ENCODE peak calls at places on chromosomes 11 and 22, in six cellular contexts. B is smooth muscle cell of the brain vasculature, T is T-helper 9 cell, N is HTR-8/SVneo, U is midbrain, E is KG1. P is an unnamed sample.

GRCh38 chr11:80297808-80298460 is 857.1 kb upstream of the TENM4 start:
- DNase-seq in B (peak), T (no peak), N (peak), U (no peak), E (no peak), P (peak)

GRCh38 chr11:28107331-28107725 is 628 bp downstream of the KIF18A start:
- DNase-seq in B (no peak), T (no peak), N (peak), U (no peak), E (no peak), P (no peak)

GRCh38 chr11:130094614-130095013 is 24.9 kb downstream of the APLP2 start:
- DNase-seq in B (no peak), T (no peak), N (no peak), U (peak), E (no peak), P (no peak)

GRCh38 chr11:104623518-104623917 is 274.7 kb downstream of the CASP12 start:
- DNase-seq in B (no peak), T (no peak), N (peak), U (no peak), E (no peak), P (peak)

GRCh38 chr22:39471421-39472141 is 14.8 kb downstream of the MGAT3 start:
- DNase-seq in B (no peak), T (no peak), N (peak), U (no peak), E (no peak), P (peak)

GRCh38 chr11:102026217-102026616 is 21.0 kb upstream of the CFAP300 start:
- DNase-seq in B (no peak), T (no peak), N (no peak), U (no peak), E (no peak), P (no peak)

GRCh38 chr22:24430431-24431308 is 3.3 kb downstream of the ADORA2A start:
- DNase-seq in B (no peak), T (no peak), N (no peak), U (no peak), E (no peak), P (no peak)

GRCh38 chr22:44185237-44186120 is 4.8 kb downstream of the PARVG start:
- DNase-seq in B (no peak), T (no peak), N (no peak), U (no peak), E (no peak), P (no peak)

GRCh38 chr11:44016546-44017442 is 31.0 kb upstream of the ACCSL start:
- DNase-seq in B (no peak), T (no peak), N (no peak), U (no peak), E (no peak), P (no peak)

GRCh38 chr11:10487002-10487647 is 32.1 kb downstream of the AMPD3 start:
- DNase-seq in B (no peak), T (no peak), N (no peak), U (no peak), E (no peak), P (no peak)

GRCh38 chr22:43587574-43587973 is 175.8 kb downstream of the MPPED1 start:
- DNase-seq in B (no peak), T (no peak), N (no peak), U (no peak), E (no peak), P (no peak)